ENCODE peak calls at places on chromosomes 7 and 10, in four cellular contexts. P is ELR, L is T-helper 1 cell, W is neural crest cell. V is an unnamed sample.

GRCh38 chr10:84177541-84178386 is 4.2 kb downstream of the GPR15LG start:
- DNase-seq in P (no peak), L (no peak), W (no peak), V (no peak)

GRCh38 chr7:76430211-76430610 is 5.5 kb downstream of the ZP3 start:
- DNase-seq in P (no peak), L (no peak), W (no peak), V (no peak)

GRCh38 chr7:111931016-111931517 is 275.1 kb downstream of the DOCK4 start:
- DNase-seq in P (peak), L (no peak), W (no peak), V (no peak)

GRCh38 chr10:59314284-59314683 is 48.1 kb downstream of the FAM13C start:
- DNase-seq in P (no peak), L (no peak), W (no peak), V (no peak)

GRCh38 chr10:125857185-125857760 is 23.8 kb downstream of the DHX32 start:
- DNase-seq in P (no peak), L (no peak), W (no peak), V (no peak)

GRCh38 chr7:2114052-2114451 is 118.7 kb downstream of the MAD1L1 start:
- DNase-seq in P (peak), L (no peak), W (no peak), V (no peak)

GRCh38 chr7:79286181-79286580 is 167.3 kb downstream of the MAGI2 start:
- DNase-seq in P (no peak), L (no peak), W (no peak), V (no peak)

GRCh38 chr7:157628456-157628855 is 291.7 kb downstream of the DNAJB6 start:
- DNase-seq in P (no peak), L (no peak), W (no peak), V (no peak)

GRCh38 chr7:128876586-128876977 is 13.9 kb downstream of the ATP6V1F start:
- DNase-seq in P (no peak), L (no peak), W (no peak), V (no peak)

GRCh38 chr7:116122972-116123595 is 87.3 kb upstream of the TES start:
- DNase-seq in P (peak), L (no peak), W (no peak), V (no peak)